ENCODE peak calls at places on chromosomes 12 and 14, in four cellular contexts. K is H1, C is H9, Z is IMR-90. N is an unnamed sample.

GRCh38 chr14:58805057-58805456 is 167.3 kb downstream of the DACT1 start:
- DNase-seq in C (no peak), K (no peak), Z (peak; percentile 4), N (peak; percentile 35)

GRCh38 chr14:64612021-64612380 is 62.2 kb downstream of the PPP1R36 start:
- DNase-seq in K (no peak), C (no peak), Z (peak; percentile 85), N (peak; percentile 71)

GRCh38 chr12:67386869-67387570 is 117.9 kb downstream of the CAND1 start:
- DNase-seq in K (no peak), C (no peak), Z (no peak), N (no peak)

GRCh38 chr12:47900480-47901129 is 4.2 kb downstream of the VDR start:
- DNase-seq in K (no peak), C (peak; percentile 60), Z (no peak), N (peak; percentile 60)

GRCh38 chr12:12786716-12787601 is 1.5 kb downstream of the APOLD1 start:
- DNase-seq in Z (peak; percentile 81), C (peak; percentile 78), K (peak; percentile 57), N (peak; percentile 83)

GRCh38 chr14:104280902-104281767 is 142.7 kb downstream of the KIF26A start:
- DNase-seq in C (peak; percentile 20), Z (no peak), K (no peak), N (no peak)

GRCh38 chr12:87871061-87871460 is 158.1 kb downstream of the C12orf50 start:
- DNase-seq in K (no peak), C (no peak), Z (peak; percentile 42), N (peak; percentile 9)

GRCh38 chr12:90836689-90837088 is 118.3 kb downstream of the CCER1 start:
- DNase-seq in Z (no peak), C (no peak), K (no peak), N (peak; percentile 77)

GRCh38 chr12:6450091-6450868 is 1.6 kb upstream of the TAPBPL start:
- DNase-seq in C (no peak), Z (no peak), K (no peak), N (no peak)

GRCh38 chr12:53751336-53752191 is at the start of gene CISTR:
- DNase-seq in K (no peak), Z (no peak), C (peak; percentile 62), N (peak; percentile 20)

GRCh38 chr14:37889087-37889486 is 293.7 kb downstream of the TTC6 start:
- DNase-seq in Z (no peak), C (no peak), K (no peak), N (no peak)

GRCh38 chr12:27015730-27016076 is 1.5 kb upstream of the TM7SF3 start:
- DNase-seq in Z (peak; percentile 56), C (no peak), K (no peak), N (peak; percentile 55)

GRCh38 chr12:42129595-42130204 is 15.0 kb downstream of the GXYLT1 start:
- DNase-seq in K (no peak), Z (peak; percentile 80), C (no peak), N (peak; percentile 75)

GRCh38 chr14:96204151-96205058 is at the start of gene BDKRB2:
- DNase-seq in C (peak; percentile 81), K (peak; percentile 17), Z (peak; percentile 92), N (peak; percentile 92)

GRCh38 chr12:123532808-123533649 is 490 bp downstream of the RILPL1 start:
- DNase-seq in K (no peak), Z (peak; percentile 24), C (peak; percentile 66), N (peak; percentile 68)

GRCh38 chr12:6046511-6047180 is 77.8 kb downstream of the VWF start:
- DNase-seq in Z (no peak), C (no peak), K (no peak), N (no peak)

GRCh38 chr14:24299255-24300191 is at the start of the genes DHRS1 and NOP9:
- DNase-seq in Z (peak; percentile 85), K (peak; percentile 61), C (peak; percentile 90), N (peak; percentile 90)

GRCh38 chr12:118773956-118774723 is 207.2 kb upstream of the SRRM4 start:
- DNase-seq in Z (no peak), K (peak; percentile 82), C (peak; percentile 99), N (no peak)

GRCh38 chr14:44316647-44317432 is 190.2 kb downstream of the FSCB start:
- DNase-seq in C (no peak), K (no peak), Z (peak; percentile 93), N (peak; percentile 97)

GRCh38 chr14:102474934-102475333 is 34.6 kb downstream of the ANKRD9 start:
- DNase-seq in Z (peak; percentile 80), C (no peak), K (no peak), N (peak; percentile 13)

GRCh38 chr12:89693639-89694202 is 14.9 kb downstream of the ATP2B1 start:
- DNase-seq in Z (no peak), K (no peak), C (no peak), N (no peak)

GRCh38 chr14:34665785-34666425 is 36.0 kb upstream of the SNX6 start:
- DNase-seq in C (no peak), K (no peak), Z (peak; percentile 96), N (peak; percentile 81)

GRCh38 chr14:65239897-65240296 is 137.6 kb upstream of the MAX start:
- DNase-seq in Z (no peak), C (no peak), K (no peak), N (no peak)

GRCh38 chr12:45232771-45233372 is 17.0 kb downstream of the ANO6 start:
- DNase-seq in K (no peak), C (peak; percentile 70), Z (peak; percentile 98), N (peak; percentile 99)
- H4K91ac ChIP-seq in K (no peak overlapping the region), C (no peak overlapping the region), Z (peak overlapping the region; percentile 86), N (no peak overlapping the region)

DNA sequence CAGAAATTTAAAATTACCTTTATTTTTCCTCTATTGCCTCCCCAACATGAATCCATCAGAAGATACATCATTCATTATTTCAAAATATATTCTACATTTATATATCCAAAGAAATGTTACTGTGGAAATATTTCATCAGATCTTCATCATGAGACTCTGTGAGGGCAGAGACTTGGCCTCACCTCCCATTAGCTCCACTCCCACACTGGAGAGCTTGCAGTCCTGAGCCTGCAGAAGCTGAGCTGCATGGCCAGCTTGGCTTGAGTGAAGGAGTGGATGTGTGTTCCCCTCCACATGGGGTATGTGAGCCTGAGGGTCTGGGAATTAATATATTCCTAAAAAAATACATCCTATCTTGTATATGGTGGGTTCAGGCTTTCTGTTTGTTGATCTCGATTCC is 961.9 kb downstream of the TMEM121 start:
- DNase-seq in C (no peak), K (no peak), Z (no peak), N (no peak)
- H3K14ac ChIP-seq in C (no peak overlapping the region), K (no peak overlapping the region), Z (no peak overlapping the region), N (no peak overlapping the region)

GRCh38 chr12:70005864-70006618 is 181.0 kb downstream of the MYRFL start:
- DNase-seq in K (no peak), C (no peak), Z (no peak), N (no peak)
- H3K18ac ChIP-seq in K (no peak overlapping the region), C (no peak overlapping the region), Z (no peak overlapping the region), N (no peak overlapping the region)

DNA sequence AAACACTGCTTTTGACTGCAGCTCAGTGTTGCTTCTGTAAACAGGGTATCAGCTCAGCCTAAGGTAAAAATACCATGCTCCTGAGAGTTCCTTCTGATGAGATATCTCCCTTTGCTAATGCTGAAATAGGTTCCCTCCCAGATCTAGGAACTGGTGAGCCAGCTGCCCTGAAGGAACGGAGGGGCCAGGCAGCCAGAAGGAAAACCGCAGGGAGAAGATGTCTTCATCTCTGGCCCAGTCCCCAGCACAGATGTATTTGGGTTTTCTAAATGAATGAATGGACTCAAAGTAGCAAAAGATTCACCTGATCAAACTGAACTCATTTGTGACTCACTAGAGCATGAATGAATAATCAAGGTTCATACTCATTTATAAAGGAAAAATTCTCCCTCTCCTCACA is 247.8 kb downstream of the MSRB3 start:
- DNase-seq in K (no peak), C (no peak), Z (peak; percentile 32), N (no peak)
- H4K91ac ChIP-seq in K (no peak overlapping the region), C (no peak overlapping the region), Z (peak overlapping the region; percentile 48), N (no peak overlapping the region)

GRCh38 chr14:92701826-92702225 is 46.6 kb downstream of the LGMN start:
- DNase-seq in C (no peak), Z (no peak), K (no peak), N (no peak)
- H3K14ac ChIP-seq in C (no peak overlapping the region), Z (no peak overlapping the region), K (no peak overlapping the region), N (no peak overlapping the region)

N was measured in mesenchymal stem cell.